ENCODE peak calls at places on chromosomes 1 and 21, in eight cellular contexts. One of them, this sample, is unnamed.

GRCh38 chr21:14143999-14144398 is 66.8 kb downstream of the LIPI start:
- DNase-seq in germinal center: no peak
- DNase-seq in HEK293T: no peak
- DNase-seq in NCI-H524 treated with DMSO at 0.1 percent for 48 hours: no peak
- DNase-seq in substantia nigra: no peak
- DNase-seq in ecto neural progenitor cell: no peak
- DNase-seq in pons: no peak
- DNase-seq in C1 segment of cervical spinal cord: no peak
- DNase-seq in this sample: no peak

GRCh38 chr1:101331794-101332193 is 95.0 kb downstream of the S1PR1 start:
- DNase-seq in germinal center: no peak
- DNase-seq in HEK293T: no peak
- DNase-seq in NCI-H524 treated with DMSO at 0.1 percent for 48 hours: no peak
- DNase-seq in substantia nigra: no peak
- DNase-seq in ecto neural progenitor cell: no peak
- DNase-seq in pons: no peak
- DNase-seq in C1 segment of cervical spinal cord: no peak
- DNase-seq in this sample: no peak

GRCh38 chr1:84505167-84506001 is 802 bp upstream of the SPATA1 start:
- DNase-seq in germinal center: peak; percentile 70
- DNase-seq in HEK293T: peak; percentile 75
- DNase-seq in NCI-H524 treated with DMSO at 0.1 percent for 48 hours: no peak
- DNase-seq in substantia nigra: no peak
- DNase-seq in ecto neural progenitor cell: no peak
- DNase-seq in pons: peak; percentile 46
- DNase-seq in C1 segment of cervical spinal cord: no peak
- DNase-seq in this sample: peak; percentile 77

GRCh38 chr1:108595510-108595909 is 35.6 kb downstream of the EEIG2 start:
- DNase-seq in germinal center: no peak
- DNase-seq in HEK293T: no peak
- DNase-seq in NCI-H524 treated with DMSO at 0.1 percent for 48 hours: no peak
- DNase-seq in substantia nigra: no peak
- DNase-seq in ecto neural progenitor cell: no peak
- DNase-seq in pons: no peak
- DNase-seq in C1 segment of cervical spinal cord: no peak
- DNase-seq in this sample: no peak

GRCh38 chr1:23575226-23575810 is 16.0 kb upstream of the ID3 start:
- DNase-seq in germinal center: no peak
- DNase-seq in HEK293T: no peak
- DNase-seq in NCI-H524 treated with DMSO at 0.1 percent for 48 hours: no peak
- DNase-seq in substantia nigra: no peak
- DNase-seq in ecto neural progenitor cell: no peak
- DNase-seq in pons: no peak
- DNase-seq in C1 segment of cervical spinal cord: no peak
- DNase-seq in this sample: no peak

GRCh38 chr1:225768662-225769426 is 8.8 kb upstream of the SRP9 start:
- DNase-seq in germinal center: no peak
- DNase-seq in HEK293T: no peak
- DNase-seq in NCI-H524 treated with DMSO at 0.1 percent for 48 hours: peak; percentile 73
- DNase-seq in substantia nigra: no peak
- DNase-seq in ecto neural progenitor cell: no peak
- DNase-seq in pons: no peak
- DNase-seq in C1 segment of cervical spinal cord: no peak
- DNase-seq in this sample: no peak

GRCh38 chr1:24535021-24535424 is 20.9 kb upstream of the NCMAP start:
- DNase-seq in germinal center: peak; percentile 85
- DNase-seq in HEK293T: no peak
- DNase-seq in NCI-H524 treated with DMSO at 0.1 percent for 48 hours: no peak
- DNase-seq in substantia nigra: no peak
- DNase-seq in ecto neural progenitor cell: no peak
- DNase-seq in pons: no peak
- DNase-seq in C1 segment of cervical spinal cord: no peak
- DNase-seq in this sample: no peak

GRCh38 chr1:53592521-53592982 is 133.4 kb downstream of the DMRTB1 start:
- DNase-seq in germinal center: no peak
- DNase-seq in HEK293T: no peak
- DNase-seq in NCI-H524 treated with DMSO at 0.1 percent for 48 hours: no peak
- DNase-seq in substantia nigra: no peak
- DNase-seq in ecto neural progenitor cell: no peak
- DNase-seq in pons: no peak
- DNase-seq in C1 segment of cervical spinal cord: no peak
- DNase-seq in this sample: peak; percentile 9

GRCh38 chr1:107965112-107965991 is at the start of gene VAV3:
- DNase-seq in germinal center: peak; percentile 85
- DNase-seq in HEK293T: peak; percentile 85
- DNase-seq in NCI-H524 treated with DMSO at 0.1 percent for 48 hours: peak; percentile 34
- DNase-seq in substantia nigra: peak; percentile 23
- DNase-seq in ecto neural progenitor cell: peak; percentile 91
- DNase-seq in pons: peak; percentile 40
- DNase-seq in C1 segment of cervical spinal cord: peak; percentile 12
- DNase-seq in this sample: peak; percentile 21

GRCh38 chr1:108708726-108709660 is 3.7 kb upstream of the FNDC7 start:
- DNase-seq in germinal center: peak; percentile 22
- DNase-seq in HEK293T: peak; percentile 40
- DNase-seq in NCI-H524 treated with DMSO at 0.1 percent for 48 hours: no peak
- DNase-seq in substantia nigra: no peak
- DNase-seq in ecto neural progenitor cell: no peak
- DNase-seq in pons: no peak
- DNase-seq in C1 segment of cervical spinal cord: no peak
- DNase-seq in this sample: no peak

GRCh38 chr1:24849653-24850295 is 80.3 kb downstream of the RUNX3 start:
- DNase-seq in germinal center: no peak
- DNase-seq in HEK293T: no peak
- DNase-seq in NCI-H524 treated with DMSO at 0.1 percent for 48 hours: no peak
- DNase-seq in substantia nigra: no peak
- DNase-seq in ecto neural progenitor cell: no peak
- DNase-seq in pons: peak; percentile 48
- DNase-seq in C1 segment of cervical spinal cord: no peak
- DNase-seq in this sample: no peak

GRCh38 chr1:41862411-41863221 is 56.1 kb downstream of the HIVEP3 start:
- DNase-seq in germinal center: no peak
- DNase-seq in HEK293T: no peak
- DNase-seq in NCI-H524 treated with DMSO at 0.1 percent for 48 hours: no peak
- DNase-seq in substantia nigra: no peak
- DNase-seq in ecto neural progenitor cell: no peak
- DNase-seq in pons: no peak
- DNase-seq in C1 segment of cervical spinal cord: no peak
- DNase-seq in this sample: no peak

GRCh38 chr1:171513743-171514142 is 28.4 kb downstream of the PRRC2C start:
- DNase-seq in germinal center: no peak
- DNase-seq in HEK293T: no peak
- DNase-seq in NCI-H524 treated with DMSO at 0.1 percent for 48 hours: no peak
- DNase-seq in substantia nigra: no peak
- DNase-seq in ecto neural progenitor cell: no peak
- DNase-seq in pons: no peak
- DNase-seq in C1 segment of cervical spinal cord: no peak
- DNase-seq in this sample: no peak

GRCh38 chr1:225908013-225908640 is 15.9 kb downstream of the PYCR2 start:
- DNase-seq in germinal center: no peak
- DNase-seq in HEK293T: no peak
- DNase-seq in NCI-H524 treated with DMSO at 0.1 percent for 48 hours: no peak
- DNase-seq in substantia nigra: no peak
- DNase-seq in ecto neural progenitor cell: no peak
- DNase-seq in pons: no peak
- DNase-seq in C1 segment of cervical spinal cord: no peak
- DNase-seq in this sample: no peak

GRCh38 chr1:222777463-222777862 is 37.4 kb upstream of the DISP1 start:
- DNase-seq in germinal center: no peak
- DNase-seq in HEK293T: no peak
- DNase-seq in NCI-H524 treated with DMSO at 0.1 percent for 48 hours: no peak
- DNase-seq in substantia nigra: no peak
- DNase-seq in ecto neural progenitor cell: no peak
- DNase-seq in pons: no peak
- DNase-seq in C1 segment of cervical spinal cord: no peak
- DNase-seq in this sample: no peak

GRCh38 chr1:95407864-95408291 is 173.9 kb downstream of the RWDD3 start:
- DNase-seq in germinal center: no peak
- DNase-seq in HEK293T: no peak
- DNase-seq in NCI-H524 treated with DMSO at 0.1 percent for 48 hours: peak; percentile 62
- DNase-seq in substantia nigra: peak; percentile 61
- DNase-seq in ecto neural progenitor cell: peak; percentile 54
- DNase-seq in pons: peak; percentile 75
- DNase-seq in C1 segment of cervical spinal cord: no peak
- DNase-seq in this sample: no peak

GRCh38 chr1:45512641-45513054 is 9.0 kb downstream of the PRDX1 start:
- DNase-seq in germinal center: peak; percentile 33
- DNase-seq in HEK293T: peak; percentile 60
- DNase-seq in NCI-H524 treated with DMSO at 0.1 percent for 48 hours: peak; percentile 30
- DNase-seq in substantia nigra: peak; percentile 72
- DNase-seq in ecto neural progenitor cell: peak; percentile 68
- DNase-seq in pons: peak; percentile 74
- DNase-seq in C1 segment of cervical spinal cord: no peak
- DNase-seq in this sample: peak; percentile 53

GRCh38 chr1:94922756-94923465 is 4.0 kb downstream of the CNN3 start:
- DNase-seq in germinal center: no peak
- DNase-seq in HEK293T: no peak
- DNase-seq in NCI-H524 treated with DMSO at 0.1 percent for 48 hours: no peak
- DNase-seq in substantia nigra: no peak
- DNase-seq in ecto neural progenitor cell: no peak
- DNase-seq in pons: no peak
- DNase-seq in C1 segment of cervical spinal cord: no peak
- DNase-seq in this sample: no peak

GRCh38 chr1:16217061-16217785 is 4.8 kb upstream of the ARHGEF19 start:
- DNase-seq in germinal center: peak; percentile 96
- DNase-seq in HEK293T: peak; percentile 99
- DNase-seq in NCI-H524 treated with DMSO at 0.1 percent for 48 hours: peak; percentile 58
- DNase-seq in substantia nigra: peak; percentile 94
- DNase-seq in ecto neural progenitor cell: peak; percentile 99
- DNase-seq in pons: peak; percentile 85
- DNase-seq in C1 segment of cervical spinal cord: peak; percentile 83
- DNase-seq in this sample: peak; percentile 91

GRCh38 chr1:39886757-39887231 is 3.5 kb upstream of the TRIT1 start:
- DNase-seq in germinal center: no peak
- DNase-seq in HEK293T: no peak
- DNase-seq in NCI-H524 treated with DMSO at 0.1 percent for 48 hours: peak; percentile 4
- DNase-seq in substantia nigra: no peak
- DNase-seq in ecto neural progenitor cell: no peak
- DNase-seq in pons: no peak
- DNase-seq in C1 segment of cervical spinal cord: no peak
- DNase-seq in this sample: peak; percentile 14

GRCh38 chr1:203520315-203520714 is 26.4 kb downstream of the OPTC start:
- DNase-seq in germinal center: no peak
- DNase-seq in HEK293T: no peak
- DNase-seq in NCI-H524 treated with DMSO at 0.1 percent for 48 hours: no peak
- DNase-seq in substantia nigra: no peak
- DNase-seq in ecto neural progenitor cell: no peak
- DNase-seq in pons: no peak
- DNase-seq in C1 segment of cervical spinal cord: no peak
- DNase-seq in this sample: peak; percentile 45

GRCh38 chr1:67831850-67832513 is 1.3 kb downstream of the GNG12 start:
- DNase-seq in germinal center: peak; percentile 5
- DNase-seq in HEK293T: peak; percentile 78
- DNase-seq in NCI-H524 treated with DMSO at 0.1 percent for 48 hours: no peak
- DNase-seq in substantia nigra: peak; percentile 20
- DNase-seq in ecto neural progenitor cell: peak; percentile 58
- DNase-seq in pons: peak; percentile 30
- DNase-seq in C1 segment of cervical spinal cord: no peak
- DNase-seq in this sample: peak; percentile 63

GRCh38 chr21:16454371-16454770 is 724.6 kb downstream of the USP25 start:
- DNase-seq in germinal center: no peak
- DNase-seq in HEK293T: no peak
- DNase-seq in NCI-H524 treated with DMSO at 0.1 percent for 48 hours: no peak
- DNase-seq in substantia nigra: no peak
- DNase-seq in ecto neural progenitor cell: no peak
- DNase-seq in pons: peak; percentile 43
- DNase-seq in C1 segment of cervical spinal cord: no peak
- DNase-seq in this sample: no peak

GRCh38 chr21:46504681-46505080 is 46.0 kb downstream of the DIP2A start:
- DNase-seq in germinal center: no peak
- DNase-seq in HEK293T: no peak
- DNase-seq in NCI-H524 treated with DMSO at 0.1 percent for 48 hours: no peak
- DNase-seq in substantia nigra: no peak
- DNase-seq in ecto neural progenitor cell: no peak
- DNase-seq in pons: no peak
- DNase-seq in C1 segment of cervical spinal cord: no peak
- DNase-seq in this sample: no peak

GRCh38 chr1:92262516-92262915 is 36.3 kb downstream of the GLMN start:
- DNase-seq in germinal center: no peak
- DNase-seq in HEK293T: no peak
- DNase-seq in NCI-H524 treated with DMSO at 0.1 percent for 48 hours: no peak
- DNase-seq in substantia nigra: no peak
- DNase-seq in ecto neural progenitor cell: no peak
- DNase-seq in pons: no peak
- DNase-seq in C1 segment of cervical spinal cord: no peak
- DNase-seq in this sample: no peak

GRCh38 chr1:2180297-2181245 is 14.0 kb downstream of the FAAP20 start:
- DNase-seq in germinal center: no peak
- DNase-seq in HEK293T: no peak
- DNase-seq in NCI-H524 treated with DMSO at 0.1 percent for 48 hours: no peak
- DNase-seq in substantia nigra: no peak
- DNase-seq in ecto neural progenitor cell: no peak
- DNase-seq in pons: no peak
- DNase-seq in C1 segment of cervical spinal cord: no peak
- DNase-seq in this sample: no peak

GRCh38 chr1:152160553-152160952 is 1.5 kb upstream of the RPTN start:
- DNase-seq in germinal center: no peak
- DNase-seq in HEK293T: no peak
- DNase-seq in NCI-H524 treated with DMSO at 0.1 percent for 48 hours: no peak
- DNase-seq in substantia nigra: no peak
- DNase-seq in ecto neural progenitor cell: no peak
- DNase-seq in pons: peak; percentile 77
- DNase-seq in C1 segment of cervical spinal cord: no peak
- DNase-seq in this sample: no peak

GRCh38 chr1:20153000-20153418 is 13.9 kb downstream of the PLA2G2F start:
- DNase-seq in germinal center: no peak
- DNase-seq in HEK293T: no peak
- DNase-seq in NCI-H524 treated with DMSO at 0.1 percent for 48 hours: no peak
- DNase-seq in substantia nigra: peak; percentile 51
- DNase-seq in ecto neural progenitor cell: no peak
- DNase-seq in pons: peak; percentile 70
- DNase-seq in C1 segment of cervical spinal cord: peak; percentile 64
- DNase-seq in this sample: no peak

GRCh38 chr21:35002879-35003722 is 46.0 kb downstream of the RUNX1 start:
- DNase-seq in germinal center: no peak
- DNase-seq in HEK293T: no peak
- DNase-seq in NCI-H524 treated with DMSO at 0.1 percent for 48 hours: no peak
- DNase-seq in substantia nigra: no peak
- DNase-seq in ecto neural progenitor cell: no peak
- DNase-seq in pons: no peak
- DNase-seq in C1 segment of cervical spinal cord: no peak
- DNase-seq in this sample: no peak

GRCh38 chr1:151006331-151007052 is at the start of gene MINDY1:
- DNase-seq in germinal center: peak; percentile 71
- DNase-seq in HEK293T: peak; percentile 87
- DNase-seq in NCI-H524 treated with DMSO at 0.1 percent for 48 hours: peak; percentile 28
- DNase-seq in substantia nigra: peak; percentile 93
- DNase-seq in ecto neural progenitor cell: peak; percentile 78
- DNase-seq in pons: peak; percentile 98
- DNase-seq in C1 segment of cervical spinal cord: peak; percentile 70
- DNase-seq in this sample: peak; percentile 84

GRCh38 chr1:226624526-226624925 is 76.0 kb downstream of the STUM start:
- DNase-seq in germinal center: no peak
- DNase-seq in HEK293T: no peak
- DNase-seq in NCI-H524 treated with DMSO at 0.1 percent for 48 hours: no peak
- DNase-seq in substantia nigra: no peak
- DNase-seq in ecto neural progenitor cell: no peak
- DNase-seq in pons: no peak
- DNase-seq in C1 segment of cervical spinal cord: no peak
- DNase-seq in this sample: no peak

GRCh38 chr1:30342535-30343141 is 380.7 kb downstream of the MATN1 start:
- DNase-seq in germinal center: no peak
- DNase-seq in HEK293T: no peak
- DNase-seq in NCI-H524 treated with DMSO at 0.1 percent for 48 hours: no peak
- DNase-seq in substantia nigra: no peak
- DNase-seq in ecto neural progenitor cell: no peak
- DNase-seq in pons: no peak
- DNase-seq in C1 segment of cervical spinal cord: no peak
- DNase-seq in this sample: no peak

GRCh38 chr1:16072616-16073484 is 601 bp downstream of the FAM131C start:
- DNase-seq in germinal center: no peak
- DNase-seq in HEK293T: peak; percentile 24
- DNase-seq in NCI-H524 treated with DMSO at 0.1 percent for 48 hours: no peak
- DNase-seq in substantia nigra: no peak
- DNase-seq in ecto neural progenitor cell: peak; percentile 64
- DNase-seq in pons: no peak
- DNase-seq in C1 segment of cervical spinal cord: no peak
- DNase-seq in this sample: peak; percentile 29

GRCh38 chr1:36397083-36397377 is 678 bp downstream of the LSM10 start:
- DNase-seq in germinal center: no peak
- DNase-seq in HEK293T: no peak
- DNase-seq in NCI-H524 treated with DMSO at 0.1 percent for 48 hours: no peak
- DNase-seq in substantia nigra: no peak
- DNase-seq in ecto neural progenitor cell: no peak
- DNase-seq in pons: no peak
- DNase-seq in C1 segment of cervical spinal cord: no peak
- DNase-seq in this sample: no peak